ENCODE peak calls at places on chromosomes 6 and 20, in eight cellular contexts. N, S, C, Q, T, O, L and J are unnamed samples. For H3K4me1, the result is how much of the 10 kb centered on the place peaks cover.

GRCh38 chr6:49409951-49410542 is 53.0 kb downstream of the MMUT start:
- DNase-seq in O (peak), S (peak), T (peak), C (peak), N (peak), L (peak), Q (peak), J (peak)

GRCh38 chr6:122651031-122651430 is 40.8 kb downstream of the PKIB start:
- DNase-seq in T (no peak), S (no peak), C (no peak), Q (no peak), N (no peak), L (no peak), O (no peak), J (no peak)

GRCh38 chr6:20569000-20569610 is 34.8 kb downstream of the CDKAL1 start:
- DNase-seq in N (no peak), O (peak), C (no peak), T (no peak), Q (no peak), L (no peak), S (no peak), J (no peak)

GRCh38 chr6:83511901-83512681 is at the start of gene PRSS35:
- DNase-seq in N (peak), S (no peak), L (peak), T (peak), O (peak), Q (no peak), C (no peak), J (no peak)

GRCh38 chr6:163416640-163417253 is 2.2 kb downstream of the QKI start:
- DNase-seq in N (peak), L (peak), O (peak), T (no peak), Q (peak), S (no peak), C (peak), J (no peak)

GRCh38 chr20:7520361-7520760 is 419.9 kb downstream of the HAO1 start:
- DNase-seq in O (no peak), S (no peak), L (no peak), N (no peak), Q (no peak), T (no peak), C (no peak), J (no peak)

GRCh38 chr6:157908369-157909281 is 73.0 kb upstream of the SYNJ2 start:
- DNase-seq in N (no peak), Q (no peak), S (no peak), L (no peak), T (no peak), O (no peak), C (no peak), J (no peak)

GRCh38 chr6:105607624-105608392 is 204.9 kb upstream of the PREP start:
- DNase-seq in O (peak), L (no peak), Q (no peak), S (no peak), C (no peak), T (no peak), N (no peak), J (no peak)

GRCh38 chr20:20457392-20458126 is 89.7 kb downstream of the INSM1 start:
- DNase-seq in O (no peak), N (no peak), Q (no peak), T (no peak), S (no peak), C (no peak), L (peak), J (no peak)

GRCh38 chr20:12555369-12555768 is 453.4 kb upstream of the SPTLC3 start:
- DNase-seq in T (no peak), O (no peak), L (no peak), N (no peak), S (no peak), Q (no peak), C (no peak), J (no peak)

GRCh38 chr6:1641391-1641790 is 31.7 kb downstream of the FOXC1 start:
- DNase-seq in Q (no peak), L (no peak), O (peak), N (no peak), T (peak), S (no peak), C (no peak), J (no peak)

GRCh38 chr6:30075987-30076311 is 380 bp upstream of the RNF39 start:
- DNase-seq in N (no peak), S (no peak), T (peak), Q (no peak), C (no peak), O (no peak), L (no peak), J (no peak)

GRCh38 chr20:33790571-33790970 is 20.6 kb upstream of the CHMP4B start:
- DNase-seq in Q (no peak), N (no peak), T (no peak), L (no peak), C (no peak), O (no peak), S (no peak), J (no peak)

GRCh38 chr6:116439572-116439971 is 21.6 kb upstream of the CALHM6 start:
- DNase-seq in C (no peak), S (no peak), O (peak), T (no peak), Q (no peak), N (no peak), L (no peak), J (no peak)

GRCh38 chr6:166313255-166314070 is 5.3 kb upstream of the PRR18 start:
- DNase-seq in T (no peak), O (peak), C (peak), Q (peak), L (peak), S (no peak), N (peak), J (no peak)

GRCh38 chr6:56913276-56914138 is 41.4 kb upstream of the BEND6 start:
- DNase-seq in T (no peak), S (no peak), O (no peak), N (no peak), L (no peak), C (no peak), Q (no peak), J (no peak)

GRCh38 chr6:46888578-46888977 is 33.2 kb downstream of the ADGRF5 start:
- DNase-seq in O (no peak), N (no peak), S (no peak), T (no peak), L (peak), Q (no peak), C (no peak), J (no peak)

GRCh38 chr6:32176476-32177181 is 745 bp upstream of the AGPAT1 start:
- DNase-seq in C (no peak), S (no peak), T (no peak), L (peak), O (no peak), Q (no peak), N (no peak), J (no peak)

GRCh38 chr20:34703061-34703572 is 1.0 kb upstream of the TP53INP2 start:
- DNase-seq in L (no peak), T (no peak), O (no peak), N (no peak), C (no peak), Q (no peak), S (no peak), J (no peak)

GRCh38 chr6:124536792-124537191 is 425.4 kb upstream of the RNF217 start:
- DNase-seq in O (no peak), T (no peak), S (no peak), L (peak), C (no peak), N (no peak), Q (no peak), J (no peak)

GRCh38 chr6:79042088-79042798 is 35.8 kb downstream of the PHIP start:
- DNase-seq in O (no peak), N (no peak), S (no peak), T (no peak), L (no peak), Q (no peak), C (no peak), J (no peak)

GRCh38 chr6:163460307-163460782 is 45.8 kb downstream of the QKI start:
- DNase-seq in C (no peak), T (no peak), O (peak), N (no peak), L (peak), S (no peak), Q (no peak), J (no peak)

GRCh38 chr6:44151348-44152108 is 7.1 kb upstream of the CAPN11 start:
- DNase-seq in S (peak), L (peak), Q (peak), T (peak), N (peak), C (peak), O (peak), J (peak)

GRCh38 chr20:51960004-51960403 is 157.7 kb upstream of the SALL4 start:
- DNase-seq in L (no peak), S (no peak), C (no peak), Q (no peak), T (no peak), O (no peak), N (no peak), J (no peak)

GRCh38 chr20:64058536-64058935 is 4.5 kb upstream of the TCEA2 start:
- DNase-seq in S (no peak), C (no peak), N (no peak), Q (no peak), T (no peak), L (no peak), O (no peak), J (no peak)

GRCh38 chr20:39835040-39835842 is 853.8 kb downstream of the MAFB start:
- DNase-seq in C (no peak), T (no peak), S (no peak), O (no peak), L (no peak), N (peak), Q (no peak), J (no peak)

GRCh38 chr20:41095110-41095969 is 42.0 kb upstream of the PLCG1 start:
- DNase-seq in Q (peak), T (peak), S (peak), C (peak), L (peak), N (peak), O (peak), J (peak)

DNA sequence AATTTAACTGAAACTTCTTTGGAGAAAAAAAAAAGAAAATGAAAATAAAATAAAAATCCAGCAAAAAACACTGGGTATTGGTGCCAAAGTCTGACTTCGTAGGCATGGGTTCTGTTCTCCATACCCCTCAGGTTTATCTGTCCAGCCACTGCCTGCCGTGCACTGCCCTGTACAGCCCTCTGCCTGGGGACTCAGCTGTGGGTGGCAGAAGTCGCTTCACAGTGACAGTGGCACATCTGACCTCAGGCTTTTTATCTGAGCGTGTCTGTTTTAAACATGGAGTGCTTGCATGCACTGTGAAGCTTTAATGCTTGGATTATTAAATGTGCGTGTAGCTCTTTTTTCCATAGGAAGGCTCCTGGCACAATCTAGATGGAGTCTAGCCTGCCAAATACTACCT is 375.4 kb downstream of the UTRN start:
- DNase-seq in S (no peak), L (no peak), Q (no peak), C (no peak), O (no peak), N (no peak), T (no peak), J (no peak)
- H3K4me3 ChIP-seq in S (no peak), L (no peak), Q (no peak), C (no peak), O (no peak), N (no peak), T (no peak), J (no peak)

GRCh38 chr6:39317256-39317655 is 3.0 kb upstream of the KCNK17 start:
- DNase-seq in S (no peak), L (no peak), O (no peak), N (no peak), Q (no peak), T (no peak), C (no peak), J (no peak)
- H3K4me1 ChIP-seq in S (under half), L (under half), O (under half), N (under half), Q (under half), T (under half), C (under half), J (under half)

GRCh38 chr20:48597521-48598302 is 230.1 kb downstream of the PREX1 start:
- DNase-seq in S (no peak), N (no peak), O (no peak), T (no peak), Q (no peak), C (no peak), L (no peak), J (no peak)
- H3K4me3 ChIP-seq in S (no peak), N (no peak), O (no peak), T (no peak), Q (no peak), C (no peak), L (no peak), J (no peak)

GRCh38 chr6:42690151-42690702 is 32.2 kb downstream of the PRPH2 start:
- DNase-seq in O (no peak), N (no peak), S (no peak), L (no peak), C (no peak), Q (no peak), T (no peak), J (no peak)

GRCh38 chr6:42693725-42694323 is 28.6 kb downstream of the PRPH2 start:
- DNase-seq in N (no peak), T (no peak), L (no peak), Q (peak), O (no peak), C (no peak), S (no peak), J (no peak)

GRCh38 chr6:42692151-42692911 is 30.1 kb downstream of the PRPH2 start:
- DNase-seq in C (no peak), S (no peak), T (peak), O (peak), N (no peak), L (peak), Q (no peak), J (no peak)

GRCh38 chr6:42690872-42691271 is 31.5 kb downstream of the PRPH2 start:
- DNase-seq in L (no peak), C (no peak), N (no peak), S (no peak), O (no peak), Q (no peak), T (no peak), J (no peak)

GRCh38 chr6:42689371-42689770 is 33.0 kb downstream of the PRPH2 start:
- DNase-seq in N (no peak), T (no peak), S (no peak), C (no peak), L (no peak), Q (no peak), O (no peak), J (no peak)
- H3K4me1 ChIP-seq in N (under half), T (under half), S (under half), C (under half), L (under half), Q (under half), O (under half), J (under half)

GRCh38 chr6:145713746-145714145 is 21.6 kb downstream of the EPM2A start:
- DNase-seq in S (no peak), L (no peak), T (no peak), Q (no peak), O (no peak), C (no peak), N (no peak), J (no peak)

GRCh38 chr6:145714731-145715130 is 20.6 kb downstream of the EPM2A start:
- DNase-seq in O (no peak), L (no peak), T (no peak), Q (no peak), N (no peak), S (no peak), C (no peak), J (no peak)

GRCh38 chr6:145715426-145715825 is 19.9 kb downstream of the EPM2A start:
- DNase-seq in L (no peak), O (no peak), Q (no peak), T (no peak), C (no peak), S (no peak), N (no peak), J (no peak)

GRCh38 chr6:145707397-145707796 is 27.9 kb downstream of the EPM2A start:
- DNase-seq in T (no peak), Q (no peak), O (no peak), N (no peak), L (no peak), C (no peak), S (no peak), J (no peak)

DNA sequence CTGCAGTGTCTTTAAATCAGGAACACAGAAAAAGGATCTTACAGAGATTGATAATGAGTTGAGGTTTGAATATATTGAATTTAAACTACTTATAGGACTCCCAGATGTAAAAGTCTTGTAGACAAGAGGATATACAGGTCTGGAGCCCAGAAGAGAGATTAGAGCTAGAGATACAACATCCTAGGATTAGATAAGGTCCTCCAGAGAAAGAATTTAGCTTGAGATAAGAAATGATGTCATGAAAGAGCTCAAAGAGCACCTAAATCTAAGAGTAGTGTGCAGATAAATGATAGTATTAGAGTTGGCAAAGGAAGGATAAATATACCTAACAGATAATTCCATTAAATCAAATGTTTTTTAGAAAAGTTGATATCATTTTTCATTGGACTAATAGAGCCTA is 23.9 kb downstream of the EPM2A start:
- DNase-seq in S (no peak), N (no peak), Q (no peak), O (peak), C (no peak), T (no peak), L (no peak), J (no peak)
- H3K4me3 ChIP-seq in S (no peak), N (no peak), Q (no peak), O (no peak), C (no peak), T (no peak), L (no peak), J (no peak)

DNA sequence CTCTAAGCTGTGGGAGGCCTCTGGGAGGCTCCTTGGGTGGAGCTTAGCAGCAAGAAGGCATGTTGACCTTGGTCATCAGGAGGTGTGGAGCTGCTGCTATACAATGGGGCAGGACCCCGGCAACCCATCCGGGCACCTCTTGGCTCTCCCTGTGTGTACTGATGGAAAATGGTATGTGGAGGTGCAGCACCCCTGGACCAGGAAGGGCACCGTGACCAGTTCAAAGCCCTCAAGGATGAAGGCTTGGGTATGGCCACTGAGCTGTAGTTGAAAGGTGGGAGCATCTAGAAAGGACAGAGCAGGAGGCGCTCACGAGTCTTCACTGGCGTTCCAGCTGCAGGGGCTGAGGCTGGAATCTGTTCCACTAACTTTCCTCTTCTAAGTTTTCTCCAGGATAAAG is 6.7 kb upstream of the IRF4 start:
- DNase-seq in C (no peak), N (no peak), T (no peak), Q (no peak), O (no peak), S (no peak), L (no peak), J (no peak)
- H3K4me1 ChIP-seq in C (under half), N (under half), T (under half), Q (under half), O (under half), S (under half), L (under half), J (under half)

DNA sequence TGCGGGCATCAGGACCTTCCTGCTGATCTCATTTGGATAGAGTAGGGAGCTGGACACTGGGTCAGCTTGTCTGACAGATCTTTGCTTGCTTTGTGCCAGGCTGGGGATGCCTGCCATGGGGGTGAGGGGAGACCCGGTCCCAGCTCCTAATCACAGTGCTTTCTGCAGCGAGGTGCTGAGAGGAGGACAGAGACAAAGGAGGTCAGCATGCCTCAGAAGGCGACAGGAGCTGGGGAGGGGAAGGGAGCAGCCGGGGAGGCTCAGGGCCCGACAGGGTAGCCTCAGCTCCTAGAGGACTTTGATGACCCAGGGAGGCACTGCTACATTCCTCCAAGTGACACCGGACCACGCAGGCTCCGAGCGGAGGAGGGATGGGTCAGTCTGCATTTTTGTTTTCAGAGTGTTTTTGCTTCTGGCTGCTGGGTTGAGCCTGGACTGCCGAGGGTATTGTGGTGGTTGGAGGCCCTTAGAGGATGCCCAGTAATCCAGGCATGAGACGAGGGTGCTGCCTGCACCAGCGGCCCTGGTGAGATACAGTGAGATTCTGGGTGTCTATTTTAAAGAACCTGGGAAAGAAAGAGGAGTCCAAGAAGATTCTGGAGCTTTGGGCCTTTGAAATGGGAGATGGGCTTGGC is 7.8 kb downstream of the RBM38 start:
- DNase-seq in O (no peak), C (no peak), Q (no peak), L (no peak), S (no peak), N (no peak), T (no peak), J (no peak)
- H3K4me3 ChIP-seq in O (no peak), C (no peak), Q (peak), L (no peak), S (peak), N (no peak), T (no peak), J (no peak)